ENCODE peak calls at places on chromosomes 16 and 17, in ten cellular contexts. Q is effector memory CD8-positive, alpha-beta T cell; G is activated CD4-positive, CD25-positive, alpha-beta regulatory T cell; E is breast epithelium; X is T follicular helper cell; K is CD8-positive, alpha-beta memory T cell; S is stimulated activated CD8-positive, alpha-beta memory T cell treated with anti-CD3 and anti-CD28 coated beads, Interleukin-2, amount 100 ng/mL, for 48 hours; N is amygdala; R is NCI-H1105 treated with DMSO at 0.1 percent for 48 hours; D is SK-N-SH. J is an unnamed sample.

GRCh38 chr17:53740312-53740711 is 82.4 kb upstream of the KIF2B start:
- DNase-seq in Q (no peak), G (no peak), E (no peak), X (no peak), K (no peak), S (no peak), N (no peak), R (no peak), D (no peak), J (no peak)

GRCh38 chr17:4858880-4859260 is 25.7 kb downstream of the MINK1 start:
- DNase-seq in Q (no peak), G (no peak), E (peak), X (no peak), K (no peak), S (no peak), N (peak), R (no peak), D (peak), J (no peak)

GRCh38 chr17:80396680-80397387 is 18.1 kb upstream of the ENDOV start:
- DNase-seq in Q (no peak), G (no peak), E (no peak), X (no peak), K (no peak), S (no peak), N (no peak), R (no peak), D (no peak), J (no peak)

GRCh38 chr17:80425835-80426426 is 11.0 kb downstream of the ENDOV start:
- DNase-seq in Q (no peak), G (no peak), E (no peak), X (no peak), K (no peak), S (no peak), N (no peak), R (no peak), D (peak), J (no peak)

GRCh38 chr17:57051886-57052342 is 33.1 kb upstream of the AKAP1 start:
- DNase-seq in Q (no peak), G (no peak), E (no peak), X (no peak), K (no peak), S (no peak), N (no peak), R (peak), D (no peak), J (no peak)

GRCh38 chr17:50009282-50009681 is 14.3 kb upstream of the DLX3 start:
- DNase-seq in Q (no peak), G (no peak), E (no peak), X (no peak), K (no peak), S (no peak), N (no peak), R (no peak), D (no peak), J (no peak)

GRCh38 chr17:53628011-53628410 is 194.7 kb upstream of the KIF2B start:
- DNase-seq in Q (no peak), G (no peak), E (no peak), X (no peak), K (no peak), S (no peak), N (no peak), R (no peak), D (no peak), J (no peak)

GRCh38 chr16:85188822-85189672 is 76.8 kb upstream of the CIBAR2 start:
- DNase-seq in Q (no peak), G (no peak), E (no peak), X (no peak), K (no peak), S (no peak), N (no peak), R (no peak), D (no peak), J (no peak)

GRCh38 chr16:69112285-69113129 is 7.1 kb downstream of the HAS3 start:
- DNase-seq in Q (peak), G (peak), E (no peak), X (no peak), K (peak), S (peak), N (no peak), R (peak), D (peak), J (peak)

GRCh38 chr17:17874478-17874877 is 37.7 kb upstream of the SREBF1 start:
- DNase-seq in Q (no peak), G (no peak), E (no peak), X (no peak), K (no peak), S (no peak), N (no peak), R (no peak), D (no peak), J (no peak)

GRCh38 chr17:6420173-6420641 is 14.7 kb downstream of the AIPL1 start:
- DNase-seq in Q (no peak), G (peak), E (no peak), X (no peak), K (no peak), S (no peak), N (no peak), R (no peak), D (no peak), J (no peak)

GRCh38 chr17:79850571-79851460 is 11.6 kb upstream of the CBX4 start:
- DNase-seq in Q (no peak), G (no peak), E (no peak), X (no peak), K (no peak), S (no peak), N (no peak), R (no peak), D (no peak), J (no peak)

GRCh38 chr16:8924214-8924613 is 39.5 kb downstream of the USP7 start:
- DNase-seq in Q (no peak), G (no peak), E (no peak), X (no peak), K (no peak), S (no peak), N (no peak), R (no peak), D (no peak), J (no peak)

GRCh38 chr16:23687034-23687808 is 8.5 kb downstream of the PLK1 start:
- DNase-seq in Q (no peak), G (no peak), E (no peak), X (no peak), K (no peak), S (no peak), N (no peak), R (no peak), D (no peak), J (no peak)

GRCh38 chr17:7922499-7923289 is 6.6 kb upstream of the RNF227 start:
- DNase-seq in Q (peak), G (peak), E (peak), X (peak), K (peak), S (peak), N (peak), R (peak), D (no peak), J (peak)

GRCh38 chr17:78865682-78866390 is 25.2 kb upstream of the USP36 start:
- DNase-seq in Q (peak), G (peak), E (peak), X (peak), K (peak), S (peak), N (peak), R (peak), D (peak), J (peak)

GRCh38 chr17:10987786-10988185 is 149.9 kb upstream of the PIRT start:
- DNase-seq in Q (no peak), G (no peak), E (no peak), X (no peak), K (no peak), S (no peak), N (no peak), R (no peak), D (no peak), J (no peak)

GRCh38 chr16:66437391-66437945 is 10.4 kb downstream of the BEAN1 start:
- DNase-seq in Q (no peak), G (no peak), E (no peak), X (no peak), K (no peak), S (no peak), N (no peak), R (no peak), D (no peak), J (no peak)

GRCh38 chr17:78401246-78401645 is 22.8 kb downstream of the PGS1 start:
- DNase-seq in Q (no peak), G (no peak), E (peak), X (no peak), K (no peak), S (no peak), N (no peak), R (no peak), D (no peak), J (no peak)

GRCh38 chr16:88297178-88297720 is 85.5 kb upstream of the ZNF469 start:
- DNase-seq in Q (no peak), G (no peak), E (no peak), X (no peak), K (no peak), S (no peak), N (no peak), R (no peak), D (no peak), J (no peak)

GRCh38 chr17:66900126-66901010 is 64.1 kb upstream of the CACNG4 start:
- DNase-seq in Q (no peak), G (no peak), E (no peak), X (no peak), K (no peak), S (no peak), N (no peak), R (peak), D (peak), J (no peak)

GRCh38 chr17:71779482-71779881 is 341.3 kb upstream of the SOX9 start:
- DNase-seq in Q (no peak), G (no peak), E (no peak), X (no peak), K (no peak), S (no peak), N (no peak), R (no peak), D (no peak), J (no peak)